ENCODE peak calls at places on chromosomes 11 and 22, in four cellular contexts. S, H, L and D are unnamed samples.

GRCh38 chr11:72333657-72334056 is 89.7 kb upstream of the PHOX2A start:
- DNase-seq in S (no peak), H (peak), L (no peak), D (no peak)

GRCh38 chr22:44710474-44711235 is 8.7 kb downstream of the PRR5 start:
- DNase-seq in S (no peak), H (no peak), L (no peak), D (no peak)

GRCh38 chr11:38046571-38047135 is 1448.6 kb upstream of the RAG2 start:
- DNase-seq in S (no peak), H (no peak), L (no peak), D (no peak)

GRCh38 chr22:26471522-26471921 is 12.1 kb downstream of the HPS4 start:
- DNase-seq in S (no peak), H (no peak), L (no peak), D (peak)

GRCh38 chr11:63845305-63845704 is 6.4 kb downstream of the MARK2 start:
- DNase-seq in S (no peak), H (no peak), L (no peak), D (no peak)

GRCh38 chr22:25076281-25076680 is 123.4 kb upstream of the CRYBB3 start:
- DNase-seq in S (no peak), H (no peak), L (no peak), D (no peak)

GRCh38 chr11:9855579-9856260 is 191.8 kb downstream of the SWAP70 start:
- DNase-seq in S (peak), H (no peak), L (no peak), D (peak)

GRCh38 chr22:19361501-19362103 is 69.9 kb downstream of the HIRA start:
- DNase-seq in S (no peak), H (no peak), L (no peak), D (no peak)

GRCh38 chr11:113178671-113179070 is 135.7 kb upstream of the TTC12 start:
- DNase-seq in S (no peak), H (no peak), L (no peak), D (no peak)

GRCh38 chr11:65445101-65445603 is 22.6 kb downstream of the NEAT1 start:
- DNase-seq in S (no peak), H (no peak), L (no peak), D (no peak)

GRCh38 chr22:19422440-19423301 is 8.9 kb downstream of the HIRA start:
- DNase-seq in S (no peak), H (no peak), L (no peak), D (no peak)

GRCh38 chr11:73506038-73506437 is 91.9 kb downstream of the FAM168A start:
- DNase-seq in S (no peak), H (no peak), L (no peak), D (no peak)

GRCh38 chr22:45717787-45718186 is 46.2 kb downstream of the ATXN10 start:
- DNase-seq in S (no peak), H (no peak), L (no peak), D (peak)

DNA sequence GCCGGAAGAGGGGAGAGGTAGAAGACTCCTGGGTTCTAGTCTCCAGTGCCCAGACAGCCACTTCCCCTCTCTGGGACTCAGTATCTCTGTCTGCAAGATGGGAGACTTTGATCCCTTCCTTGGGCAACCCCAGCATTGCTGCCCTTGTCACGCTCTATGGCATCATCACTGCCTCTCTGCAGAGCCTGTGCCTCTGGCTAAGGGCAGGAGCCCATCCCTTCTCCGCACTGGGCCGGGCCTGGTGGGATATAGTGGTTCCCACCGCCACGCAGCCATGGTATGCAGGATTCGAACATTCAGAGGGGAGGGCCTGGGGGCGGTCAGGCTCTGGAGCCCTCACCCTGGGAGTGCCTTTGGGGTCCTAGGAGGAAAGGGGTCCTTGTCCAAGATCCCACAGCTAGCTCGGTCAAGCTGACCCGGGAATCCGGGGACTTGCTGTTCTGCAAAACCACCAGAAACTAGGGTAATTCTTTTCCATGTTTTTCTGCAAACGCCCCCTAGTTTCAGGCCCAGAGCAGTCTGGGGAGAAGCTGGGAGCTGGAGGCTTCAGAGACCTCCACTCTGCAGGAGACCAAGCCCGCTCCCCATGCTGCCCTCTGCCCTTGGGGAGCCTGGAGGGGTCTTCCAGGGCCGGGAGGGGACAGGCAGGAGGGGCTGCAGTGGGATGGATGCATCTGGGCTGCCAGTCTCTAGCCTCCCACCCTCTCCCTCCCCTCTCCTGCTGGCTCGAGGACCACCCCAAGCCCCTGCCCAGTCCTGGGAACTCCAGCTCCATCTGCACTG is 24.4 kb upstream of the CBX7 start:
- DNase-seq in S (no peak), H (no peak), L (no peak), D (no peak)
- TF ChIP-seq CTCF in S (no peak), H (no peak), L (no peak), D (no peak)

GRCh38 chr11:33734441-33735165 is 1.6 kb downstream of the CD59 start:
- DNase-seq in S (no peak), H (no peak), L (no peak), D (no peak)

GRCh38 chr11:33736148-33736809 is at the start of gene CD59:
- DNase-seq in S (peak), H (peak), L (peak), D (peak)

GRCh38 chr11:33735166-33735425 is 1.1 kb downstream of the CD59 start:
- DNase-seq in S (no peak), H (peak), L (no peak), D (no peak)

GRCh38 chr11:33735426-33736147 is 636 bp downstream of the CD59 start:
- DNase-seq in S (no peak), H (peak), L (peak), D (no peak)

DNA sequence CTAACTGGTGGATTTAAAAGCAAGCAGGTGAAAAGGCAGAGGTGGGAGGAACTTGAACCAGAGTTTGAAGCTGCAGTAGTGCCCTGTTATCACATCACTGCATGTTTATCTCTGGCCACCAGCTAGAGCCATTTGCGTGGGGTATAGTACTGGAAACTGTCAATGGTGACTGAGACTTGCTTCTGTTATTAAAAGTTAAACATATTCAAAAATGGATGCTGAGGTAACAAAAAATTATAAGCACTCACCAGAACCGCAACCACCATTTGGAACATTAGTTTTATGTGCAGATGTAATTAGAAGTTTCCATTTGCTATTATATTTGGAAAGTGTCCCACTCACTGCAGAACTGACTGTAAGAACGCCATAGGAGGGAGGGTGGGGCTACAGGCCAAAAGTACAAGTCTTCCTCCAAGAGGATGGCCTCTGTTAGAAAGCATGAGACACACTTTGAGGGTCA is 1.2 kb upstream of the CD59 start:
- DNase-seq in S (no peak), H (no peak), L (no peak), D (no peak)
- H3K4me3 ChIP-seq in S (no peak), H (no peak), L (no peak), D (no peak)

DNA sequence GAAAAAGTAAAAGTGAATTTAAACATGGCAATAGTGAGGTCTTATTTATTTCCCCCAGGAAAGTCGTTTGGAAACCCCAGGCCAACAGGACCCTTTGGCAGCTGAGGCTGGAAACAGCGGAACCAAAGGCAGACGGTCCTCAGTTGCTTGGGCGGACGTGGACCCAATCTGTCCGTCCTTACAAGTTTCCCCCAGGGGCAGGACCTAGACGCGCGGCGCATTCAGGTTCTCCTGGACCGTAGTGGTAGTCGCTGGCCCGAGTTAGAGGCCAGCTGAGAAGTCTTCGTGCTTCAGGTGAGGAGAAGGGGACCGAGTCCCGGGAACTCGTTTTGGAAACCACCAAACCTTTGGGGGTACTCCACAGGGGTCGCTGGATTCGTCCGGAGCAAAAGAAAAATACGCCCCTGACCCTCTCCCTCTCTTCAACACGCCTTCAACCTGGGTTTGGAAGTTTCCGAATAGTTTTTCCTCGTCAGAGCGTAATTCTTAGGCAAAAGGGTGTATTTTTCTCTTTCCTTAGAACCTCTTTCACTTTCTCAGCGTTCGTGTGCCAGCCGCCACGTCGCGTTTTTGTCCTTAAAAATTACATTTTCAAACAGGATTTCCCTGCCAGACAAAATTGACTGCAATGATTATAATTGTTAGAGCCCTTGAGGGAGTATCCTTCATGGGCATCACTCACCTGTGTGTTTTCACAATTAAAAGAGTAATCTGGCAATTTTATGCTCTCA is 2.1 kb downstream of the METTL15 start:
- DNase-seq in S (no peak), H (peak), L (peak), D (peak)
- TF ChIP-seq CTCF in S (peak), H (no peak), L (no peak), D (no peak)

GRCh38 chr11:102166175-102166574 is 55.9 kb downstream of the YAP1 start:
- DNase-seq in S (no peak), H (no peak), L (no peak), D (no peak)
- H3K4me3 ChIP-seq in S (no peak), H (no peak), L (no peak), D (no peak)

DNA sequence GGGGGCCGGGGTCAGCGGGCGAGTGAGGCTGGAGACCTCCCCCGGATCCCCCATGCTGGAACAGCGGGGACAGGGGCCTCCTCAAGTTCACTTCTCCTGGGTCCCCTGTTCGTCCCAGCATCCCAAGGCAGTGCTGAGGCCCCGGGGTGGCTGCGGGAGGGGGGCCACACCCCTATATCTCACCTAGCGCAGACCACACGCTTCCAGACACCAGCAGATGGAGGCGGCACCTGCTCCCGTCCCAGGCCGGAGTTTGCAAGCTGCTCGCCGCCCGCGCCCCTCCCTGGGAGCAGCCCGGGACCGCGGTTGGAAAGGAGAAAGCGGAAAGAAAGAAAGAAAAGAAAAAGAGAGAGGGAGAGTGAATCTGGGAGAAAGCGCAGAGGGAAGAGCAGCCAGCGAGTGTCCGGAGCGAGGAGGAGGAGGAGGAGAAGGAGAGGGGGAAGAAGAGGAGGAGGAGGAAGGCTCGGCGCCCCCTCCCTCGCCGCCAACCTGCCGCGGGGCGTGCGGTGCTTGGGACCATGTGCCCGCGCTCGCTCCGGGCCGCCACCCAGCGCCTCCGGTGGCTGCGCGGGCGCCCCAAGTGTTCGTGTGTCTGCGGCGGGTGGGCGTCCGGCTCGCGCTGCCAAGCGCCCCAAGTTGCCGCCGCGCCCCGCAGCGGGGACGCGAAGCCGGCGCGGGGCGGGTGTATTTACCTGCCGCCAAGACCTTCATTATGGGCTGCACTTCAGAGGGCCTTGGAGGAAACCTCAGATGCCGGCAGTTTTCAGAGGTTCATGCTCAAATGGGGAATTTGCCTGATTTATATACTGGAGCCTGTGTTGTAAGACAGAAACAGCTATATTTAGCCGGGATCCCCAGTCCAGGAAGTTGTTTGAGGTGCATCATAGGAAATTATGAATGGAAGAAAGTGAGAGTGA is at the start of gene LIF:
- DNase-seq in S (no peak), H (peak), L (no peak), D (no peak)
- TF ChIP-seq CTCF in S (no peak), H (peak), L (no peak), D (peak)

GRCh38 chr22:50471962-50472361 is 2.9 kb downstream of the SBF1 start:
- DNase-seq in S (no peak), H (no peak), L (no peak), D (no peak)
- H3K4me3 ChIP-seq in S (no peak), H (no peak), L (no peak), D (no peak)

DNA sequence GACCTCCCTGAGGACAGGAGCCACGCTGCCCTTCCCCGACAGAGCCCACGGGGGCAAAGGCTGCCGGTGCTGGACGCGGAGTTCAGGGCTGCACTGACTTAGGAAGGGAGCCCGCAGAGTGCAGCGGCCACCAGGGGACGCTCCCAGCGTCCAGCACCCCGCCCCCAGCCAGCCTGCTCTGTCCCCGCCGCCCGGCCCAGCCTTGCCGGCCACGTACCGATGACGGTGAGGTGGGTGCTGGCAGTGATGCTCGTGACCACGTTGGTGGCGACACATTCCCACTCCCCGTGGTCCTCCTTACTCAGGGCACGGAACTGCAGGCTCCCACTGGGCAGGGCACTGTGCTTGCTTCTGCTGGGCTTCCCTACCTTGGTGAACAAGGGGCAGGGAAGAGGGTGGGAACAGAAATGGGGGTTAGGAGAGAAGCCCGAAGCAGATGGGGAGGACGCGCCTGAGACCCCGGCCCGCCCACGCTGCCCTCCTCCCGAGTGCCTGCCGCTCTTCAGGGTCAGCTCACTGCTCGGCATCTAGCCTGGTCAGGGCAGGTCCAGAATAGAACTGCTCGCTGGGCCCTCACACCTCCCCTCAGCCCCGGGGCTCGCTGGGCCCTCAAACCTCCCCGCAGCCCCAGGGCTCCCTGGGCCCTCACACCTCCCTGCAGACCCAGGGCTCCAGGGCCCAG is 25.9 kb downstream of the IGSF9B start:
- DNase-seq in S (no peak), H (peak), L (no peak), D (no peak)
- TF ChIP-seq CTCF in S (peak), H (peak), L (peak), D (peak)